ENCODE peak calls at places on chromosome 10, in four cellular contexts. A, W, B and V are unnamed samples.

GRCh38 chr10:22637491-22637890 is 76.9 kb downstream of the PIP4K2A start:
- DNase-seq in W (no peak), A (no peak), B (no peak), V (no peak)

GRCh38 chr10:78277267-78277666 is 243.6 kb downstream of the RPS24 start:
- DNase-seq in W (no peak), B (no peak), A (no peak), V (no peak)

GRCh38 chr10:120581496-120581895 is 124.5 kb downstream of the PLPP4 start:
- DNase-seq in B (peak; percentile 85), A (no peak), W (no peak), V (no peak)

GRCh38 chr10:132376394-132376851 is 20.6 kb upstream of the PWWP2B start:
- DNase-seq in W (no peak), A (no peak), B (peak; percentile 51), V (no peak)

GRCh38 chr10:77350711-77351119 is 286.9 kb downstream of the KCNMA1 start:
- DNase-seq in W (no peak), B (peak; percentile 72), A (no peak), V (no peak)

GRCh38 chr10:88386878-88387773 is 196.0 kb downstream of the RNLS start:
- DNase-seq in W (peak; percentile 24), B (peak; percentile 73), A (peak; percentile 91), V (no peak)

GRCh38 chr10:131646551-131647525 is 254.0 kb upstream of the PPP2R2D start:
- DNase-seq in W (no peak), A (no peak), B (no peak), V (no peak)

GRCh38 chr10:22655312-22655973 is 58.9 kb downstream of the PIP4K2A start:
- DNase-seq in B (no peak), W (no peak), A (no peak), V (peak; percentile 78)

GRCh38 chr10:124685251-124685650 is 58.9 kb downstream of the FAM53B start:
- DNase-seq in W (peak; percentile 64), A (peak; percentile 39), B (no peak), V (no peak)

GRCh38 chr10:61487506-61487905 is 34.3 kb upstream of the TMEM26 start:
- DNase-seq in W (no peak), B (no peak), A (no peak), V (no peak)

DNA sequence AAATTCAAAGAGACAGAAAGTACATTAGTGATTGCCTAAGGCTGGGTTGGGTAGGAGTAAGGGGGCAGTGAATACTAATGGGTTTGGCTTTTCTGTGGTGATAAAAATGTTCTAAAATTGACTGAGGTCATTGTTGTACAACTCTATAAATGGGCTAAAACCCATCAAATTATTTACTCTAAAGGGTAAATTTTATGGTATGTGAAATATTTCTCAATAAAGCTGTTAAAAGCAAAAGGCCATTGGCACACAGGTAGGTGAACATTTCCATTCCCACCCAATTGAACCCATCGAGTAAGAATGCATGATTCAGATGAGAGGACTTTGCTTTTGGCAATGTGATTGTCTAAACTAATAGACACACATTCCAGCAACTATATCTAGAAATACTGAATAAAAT is 579.4 kb downstream of the GATA3 start:
- DNase-seq in W (no peak), B (no peak), A (no peak), V (no peak)
- H3K27ac ChIP-seq in W (no peak overlapping the region), B (no peak overlapping the region), A (no peak overlapping the region), V (no peak overlapping the region)

GRCh38 chr10:87093461-87094372 is 926 bp downstream of the GLUD1 start:
- DNase-seq in W (peak; percentile 64), A (peak; percentile 71), B (peak; percentile 69), V (peak; percentile 52)
- H3K4me1 ChIP-seq in W (peaks cover 45% of the 10 kb centered on the region), A (peaks cover 44% of the 10 kb centered on the region), B (no peaks in the 10 kb centered on the region), V (peaks cover 71% of the 10 kb centered on the region)

GRCh38 chr10:70055550-70055949 is 2.9 kb downstream of the MACROH2A2 start:
- DNase-seq in W (no peak), B (no peak), A (no peak), V (no peak)

GRCh38 chr10:70053212-70053895 is 708 bp downstream of the MACROH2A2 start:
- DNase-seq in B (no peak), W (peak; percentile 22), A (no peak), V (peak; percentile 0)

GRCh38 chr10:70054902-70055301 is 2.3 kb downstream of the MACROH2A2 start:
- DNase-seq in W (no peak), A (no peak), B (peak; percentile 78), V (no peak)

GRCh38 chr10:70052462-70053211 is at the start of gene MACROH2A2:
- DNase-seq in A (no peak), B (peak; percentile 93), W (peak; percentile 61), V (no peak)

GRCh38 chr10:70053896-70054641 is 1.4 kb downstream of the MACROH2A2 start:
- DNase-seq in A (no peak), B (peak; percentile 56), W (peak; percentile 25), V (no peak)
- H3K4me3 ChIP-seq in A (no peak overlapping the region), B (peak overlapping the region; percentile 77), W (peak overlapping the region; percentile 81), V (no peak overlapping the region)

DNA sequence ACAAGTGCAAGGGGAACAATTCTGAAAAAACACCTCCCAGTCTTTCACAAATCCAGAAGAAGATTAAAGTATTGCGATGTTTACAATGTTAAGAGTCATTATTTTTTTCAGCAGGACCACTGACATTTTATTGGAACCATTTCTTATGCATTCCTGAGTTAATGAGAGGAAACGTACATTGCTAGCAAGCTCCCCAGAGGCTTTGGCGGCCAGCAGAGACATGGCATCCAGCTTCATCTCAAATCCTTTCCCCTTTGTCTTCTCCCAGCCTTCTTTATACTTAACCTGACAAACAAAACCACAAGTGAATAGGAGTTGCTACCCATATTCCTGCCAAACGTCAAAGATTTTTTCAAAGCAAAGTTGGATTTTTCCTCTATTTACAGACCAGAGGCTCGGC is 32.2 kb downstream of the NRAP start:
- DNase-seq in A (no peak), B (no peak), W (no peak), V (no peak)
- H3K27ac ChIP-seq in A (no peak overlapping the region), B (no peak overlapping the region), W (no peak overlapping the region), V (no peak overlapping the region)

GRCh38 chr10:71265618-71266146 is 53.3 kb downstream of the UNC5B start:
- DNase-seq in W (no peak), B (no peak), A (no peak), V (no peak)
- H3K4me1 ChIP-seq in W (peaks cover 100% of the 10 kb centered on the region), B (peaks cover 22% of the 10 kb centered on the region), A (no peaks in the 10 kb centered on the region), V (no peaks in the 10 kb centered on the region)

DNA sequence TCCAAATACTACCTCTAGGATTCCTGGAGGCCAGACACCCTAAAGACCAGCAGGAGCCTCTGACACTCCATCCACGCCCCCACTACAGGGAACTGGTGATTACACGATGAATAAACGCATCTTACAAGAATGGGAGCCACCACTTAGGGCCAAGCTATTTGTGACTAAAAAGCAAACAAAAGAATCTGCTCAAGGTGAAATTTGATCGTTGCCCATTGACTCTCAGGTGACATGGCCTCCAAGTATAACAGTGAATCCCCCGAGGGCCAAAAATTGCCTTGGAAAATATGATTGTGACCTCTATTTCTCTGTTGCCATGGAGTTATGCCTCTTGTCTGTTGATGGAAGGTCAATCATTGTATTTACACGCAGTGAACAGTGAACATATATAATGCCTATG is 282.4 kb downstream of the KLF6 start:
- DNase-seq in B (peak; percentile 37), W (no peak), A (no peak), V (no peak)
- H3K4me3 ChIP-seq in B (no peak overlapping the region), W (no peak overlapping the region), A (no peak overlapping the region), V (no peak overlapping the region)

GRCh38 chr10:50470798-50471582 is 152.8 kb downstream of the SGMS1 start:
- DNase-seq in W (no peak), B (peak; percentile 57), A (no peak), V (no peak)

GRCh38 chr10:50471583-50471975 is 152.2 kb downstream of the SGMS1 start:
- DNase-seq in W (no peak), B (no peak), A (no peak), V (no peak)

GRCh38 chr10:50470345-50470744 is 153.4 kb downstream of the SGMS1 start:
- DNase-seq in B (peak; percentile 62), W (no peak), A (no peak), V (no peak)

GRCh38 chr10:50469288-50469687 is 154.5 kb downstream of the SGMS1 start:
- DNase-seq in W (no peak), B (no peak), A (no peak), V (no peak)

GRCh38 chr10:50469778-50470193 is 154.0 kb downstream of the SGMS1 start:
- DNase-seq in B (no peak), A (no peak), W (no peak), V (peak; percentile 11)
- H3K27ac ChIP-seq in B (no peak overlapping the region), A (no peak overlapping the region), W (no peak overlapping the region), V (no peak overlapping the region)

DNA sequence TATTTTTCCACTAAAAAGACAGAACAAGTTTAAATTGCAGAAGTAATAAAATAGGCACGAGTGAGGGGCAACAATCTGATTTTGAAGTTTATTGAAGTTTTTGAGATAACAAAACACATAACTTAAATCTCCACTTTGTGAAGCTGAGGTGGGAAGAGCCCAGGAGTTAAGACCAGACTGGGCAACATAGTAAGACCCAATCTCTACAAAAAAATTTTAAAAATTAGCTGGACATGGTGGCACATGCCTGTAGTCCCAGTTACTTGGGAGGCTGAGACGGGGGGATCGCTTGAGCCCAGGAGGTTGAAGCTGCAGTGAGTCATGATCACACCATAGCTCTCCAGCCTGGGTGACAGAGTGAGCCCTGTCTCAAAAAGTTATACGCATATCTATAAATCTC is 11.2 kb downstream of the UPF2 start:
- DNase-seq in B (no peak), W (no peak), A (no peak), V (no peak)
- H3K4me1 ChIP-seq in B (no peaks in the 10 kb centered on the region), W (peaks cover 6% of the 10 kb centered on the region), A (no peaks in the 10 kb centered on the region), V (no peaks in the 10 kb centered on the region)